ENCODE peak calls at places on chromosome 2, in seven cellular contexts. E is fibroblast of lung; T is posterior vena cava; R is upper lobe of left lung; G is activated CD4-positive, alpha-beta T cell treated with anti-CD3 and anti-CD28 coated beads, Interleukin-2, amount 50 U/mL, for 1 hour; N is C1 segment of cervical spinal cord; D is NCI-H1417. J is an unnamed sample.

GRCh38 chr2:152558174-152559091 is 158.8 kb downstream of the PRPF40A start:
- DNase-seq in E (peak), T (no peak), R (no peak), G (no peak), N (no peak), D (no peak), J (peak)

GRCh38 chr2:221518937-221519635 is 53.0 kb downstream of the EPHA4 start:
- DNase-seq in E (peak), T (no peak), R (no peak), G (no peak), N (no peak), D (no peak), J (no peak)

GRCh38 chr2:86301010-86301409 is 36.4 kb downstream of the REEP1 start:
- DNase-seq in E (peak), T (no peak), R (no peak), G (no peak), N (no peak), D (no peak), J (no peak)

GRCh38 chr2:88307817-88308216 is 137.7 kb downstream of the THNSL2 start:
- DNase-seq in E (no peak), T (no peak), R (no peak), G (no peak), N (no peak), D (no peak), J (no peak)

GRCh38 chr2:238644095-238645081 is 203.5 kb upstream of the TWIST2 start:
- DNase-seq in E (peak), T (peak), R (no peak), G (no peak), N (no peak), D (no peak), J (peak)

GRCh38 chr2:112181571-112182290 is 43.5 kb downstream of the FBLN7 start:
- DNase-seq in E (no peak), T (no peak), R (no peak), G (peak), N (no peak), D (peak), J (no peak)

GRCh38 chr2:187252063-187252462 is 196.0 kb downstream of the CALCRL start:
- DNase-seq in E (no peak), T (no peak), R (no peak), G (no peak), N (no peak), D (no peak), J (no peak)

GRCh38 chr2:55887906-55888625 is 35.5 kb downstream of the EFEMP1 start:
- DNase-seq in E (peak), T (no peak), R (no peak), G (no peak), N (no peak), D (no peak), J (peak)

GRCh38 chr2:183123117-183123958 is 905 bp upstream of the NUP35 start:
- DNase-seq in E (peak), T (no peak), R (no peak), G (no peak), N (no peak), D (no peak), J (no peak)

GRCh38 chr2:199433204-199433832 is 24.4 kb downstream of the SATB2 start:
- DNase-seq in E (no peak), T (no peak), R (no peak), G (no peak), N (no peak), D (peak), J (no peak)

GRCh38 chr2:232489516-232490220 is 2.0 kb upstream of the ECEL1 start:
- DNase-seq in E (no peak), T (peak), R (no peak), G (no peak), N (no peak), D (no peak), J (no peak)

GRCh38 chr2:36329746-36330145 is 25.8 kb upstream of the CRIM1 start:
- DNase-seq in E (peak), T (no peak), R (no peak), G (no peak), N (no peak), D (no peak), J (peak)

GRCh38 chr2:201185863-201186262 is 2.9 kb downstream of the CASP10 start:
- DNase-seq in E (no peak), T (no peak), R (no peak), G (no peak), N (no peak), D (no peak), J (no peak)

GRCh38 chr2:42961385-42961800 is 169.0 kb upstream of the HAAO start:
- DNase-seq in E (peak), T (peak), R (no peak), G (no peak), N (no peak), D (no peak), J (peak)

GRCh38 chr2:165015052-165015642 is 59.8 kb upstream of the SLC38A11 start:
- DNase-seq in E (peak), T (peak), R (peak), G (peak), N (peak), D (peak), J (peak)

GRCh38 chr2:95381212-95382127 is 21.0 kb upstream of the FAHD2A start:
- DNase-seq in E (no peak), T (peak), R (no peak), G (no peak), N (no peak), D (no peak), J (no peak)

GRCh38 chr2:176115883-176116813 is at the start of gene HOXD10:
- DNase-seq in E (no peak), T (peak), R (no peak), G (no peak), N (no peak), D (no peak), J (no peak)

GRCh38 chr2:17800219-17800618 is 16.0 kb upstream of the MSGN1 start:
- DNase-seq in E (no peak), T (no peak), R (no peak), G (no peak), N (no peak), D (no peak), J (no peak)

GRCh38 chr2:64748561-64748960 is 94.8 kb upstream of the SERTAD2 start:
- DNase-seq in E (no peak), T (no peak), R (no peak), G (no peak), N (no peak), D (no peak), J (no peak)

GRCh38 chr2:228131833-228132232 is 49.7 kb downstream of the SPHKAP start:
- DNase-seq in E (no peak), T (no peak), R (no peak), G (no peak), N (no peak), D (no peak), J (no peak)

GRCh38 chr2:98013407-98014042 is 17.8 kb upstream of the TMEM131 start:
- DNase-seq in E (peak), T (no peak), R (no peak), G (no peak), N (no peak), D (no peak), J (no peak)

GRCh38 chr2:145652992-145653545 is 1133.2 kb upstream of the ZEB2 start:
- DNase-seq in E (peak), T (no peak), R (no peak), G (no peak), N (no peak), D (no peak), J (peak)

GRCh38 chr2:47237375-47238357 is 82.6 kb upstream of the STPG4 start:
- DNase-seq in E (peak), T (peak), R (no peak), G (no peak), N (no peak), D (no peak), J (peak)

GRCh38 chr2:30155202-30155601 is 8.4 kb downstream of the YPEL5 start:
- DNase-seq in E (peak), T (no peak), R (no peak), G (no peak), N (no peak), D (no peak), J (no peak)

GRCh38 chr2:220076734-220077133 is 449.3 kb downstream of the SLC4A3 start:
- DNase-seq in E (peak), T (no peak), R (no peak), G (no peak), N (no peak), D (no peak), J (peak)

GRCh38 chr2:107412981-107413380 is 413.7 kb upstream of the RGPD4 start:
- DNase-seq in E (peak), T (no peak), R (no peak), G (no peak), N (no peak), D (no peak), J (no peak)

GRCh38 chr2:28296904-28297303 is 95.8 kb upstream of the FOSL2 start:
- DNase-seq in E (peak), T (no peak), R (no peak), G (no peak), N (no peak), D (no peak), J (no peak)

GRCh38 chr2:160474891-160475795 is 18.5 kb downstream of the RBMS1 start:
- DNase-seq in E (peak), T (no peak), R (no peak), G (no peak), N (no peak), D (no peak), J (no peak)

GRCh38 chr2:105308785-105309540 is 20.6 kb downstream of the TGFBRAP1 start:
- DNase-seq in E (no peak), T (no peak), R (peak), G (no peak), N (peak), D (peak), J (no peak)

GRCh38 chr2:39435254-39435653 is 1.8 kb downstream of the MAP4K3 start:
- DNase-seq in E (peak), T (no peak), R (peak), G (no peak), N (no peak), D (no peak), J (no peak)

GRCh38 chr2:203446071-203446481 is 89.0 kb downstream of the RAPH1 start:
- DNase-seq in E (peak), T (no peak), R (no peak), G (no peak), N (no peak), D (no peak), J (no peak)

GRCh38 chr2:206311026-206311425 is 36.6 kb downstream of the ZDBF2 start:
- DNase-seq in E (no peak), T (no peak), R (no peak), G (no peak), N (no peak), D (no peak), J (no peak)

GRCh38 chr2:25672500-25673169 is 742 bp downstream of the DTNB start:
- DNase-seq in E (peak), T (peak), R (peak), G (peak), N (peak), D (peak), J (no peak)

GRCh38 chr2:200748779-200749178 is 62.9 kb upstream of the BZW1 start:
- DNase-seq in E (no peak), T (no peak), R (no peak), G (no peak), N (no peak), D (no peak), J (no peak)

J was measured in fibroblast of the conjunctiva.